ENCODE peak calls at places on chromosomes 12 and 14, in four cellular contexts. R is hippocampal formation, F is esophagus squamous epithelium, Q is Karpas-422. D is an unnamed sample.
A peak's percentile ranks its signal among the peaks of the same experiment; 100 is the strongest.

GRCh38 chr12:123928274-123928865 is 44.3 kb downstream of the CCDC92 start:
- DNase-seq in R (no peak), F (no peak), Q (no peak), D (no peak)

GRCh38 chr12:49017764-49018281 is 753 bp downstream of the PRKAG1 start:
- DNase-seq in R (no peak), F (no peak), Q (peak; percentile 66), D (no peak)

GRCh38 chr14:61171687-61172086 is 109.5 kb downstream of the TMEM30B start:
- DNase-seq in R (no peak), F (no peak), Q (no peak), D (no peak)

GRCh38 chr12:5503371-5503770 is 71.5 kb downstream of the NTF3 start:
- DNase-seq in R (no peak), F (no peak), Q (no peak), D (no peak)

GRCh38 chr14:69696633-69697557 is 70.0 kb upstream of the SRSF5 start:
- DNase-seq in R (no peak), F (no peak), Q (peak; percentile 61), D (no peak)

GRCh38 chr12:107032266-107032665 is 45.3 kb upstream of the MTERF2 start:
- DNase-seq in R (no peak), F (no peak), Q (no peak), D (no peak)

GRCh38 chr12:67069451-67070306 is 199.5 kb upstream of the CAND1 start:
- DNase-seq in R (no peak), F (no peak), Q (peak; percentile 45), D (no peak)

GRCh38 chr14:31291210-31291609 is 83.6 kb upstream of the HECTD1 start:
- DNase-seq in R (no peak), F (no peak), Q (peak; percentile 58), D (no peak)

GRCh38 chr12:75868501-75868900 is 163.1 kb downstream of the PHLDA1 start:
- DNase-seq in R (peak; percentile 17), F (no peak), Q (no peak), D (no peak)

GRCh38 chr14:33790996-33791395 is 159.9 kb downstream of the EGLN3 start:
- DNase-seq in R (no peak), F (no peak), Q (no peak), D (no peak)

GRCh38 chr12:131378861-131379665 is 331.8 kb upstream of the SFSWAP start:
- DNase-seq in R (no peak), F (no peak), Q (no peak), D (no peak)

GRCh38 chr12:99092100-99092851 is 447.2 kb downstream of the APAF1 start:
- DNase-seq in R (no peak), F (no peak), Q (no peak), D (no peak)

GRCh38 chr12:75823475-75823874 is 208.1 kb downstream of the PHLDA1 start:
- DNase-seq in R (no peak), F (no peak), Q (no peak), D (no peak)

GRCh38 chr12:120181991-120182631 is 12.4 kb downstream of the GCN1 start:
- DNase-seq in R (no peak), F (no peak), Q (no peak), D (no peak)

GRCh38 chr12:43805149-43805856 is 814 bp downstream of the TWF1 start:
- DNase-seq in R (no peak), F (no peak), Q (peak; percentile 66), D (no peak)

GRCh38 chr14:63510538-63510937 is 32.6 kb downstream of the PPP2R5E start:
- DNase-seq in R (no peak), F (no peak), Q (no peak), D (no peak)

GRCh38 chr14:68753696-68754095 is 39.2 kb downstream of the ZFP36L1 start:
- DNase-seq in R (no peak), F (no peak), Q (no peak), D (no peak)

GRCh38 chr12:101824831-101825230 is 5.9 kb downstream of the GNPTAB start:
- DNase-seq in R (no peak), F (no peak), Q (no peak), D (no peak)

D was measured in vagina.